ENCODE peak calls at places on chromosomes 2 and 18, in seven cellular contexts. F is activated naive CD4-positive, alpha-beta T cell; X is activated B cell treated with CpG ODN at 0.5 μM for 24 hours; H is T-helper 9 cell; Z is upper lobe of right lung; W is left ventricle myocardium superior; U is pons. M is an unnamed sample.

GRCh38 chr2:43950383-43951008 is 45.3 kb downstream of the LRPPRC start:
- DNase-seq in F (no peak), X (no peak), H (no peak), Z (no peak), W (no peak), U (peak; percentile 89), M (no peak)

GRCh38 chr2:219291910-219292490 is 12.8 kb downstream of the DNAJB2 start:
- DNase-seq in F (no peak), X (no peak), H (no peak), Z (peak; percentile 45), W (no peak), U (no peak), M (no peak)

GRCh38 chr2:46179037-46179621 is 118.1 kb upstream of the EPAS1 start:
- DNase-seq in F (no peak), X (no peak), H (peak; percentile 35), Z (no peak), W (peak; percentile 69), U (no peak), M (no peak)

GRCh38 chr2:128139624-128140023 is 48.6 kb downstream of the UGGT1 start:
- DNase-seq in F (no peak), X (no peak), H (no peak), Z (no peak), W (no peak), U (no peak), M (no peak)

GRCh38 chr2:25286723-25287483 is 54.8 kb downstream of the DNMT3A start:
- DNase-seq in F (no peak), X (no peak), H (no peak), Z (no peak), W (no peak), U (no peak), M (no peak)

GRCh38 chr18:64219511-64219910 is 70.6 kb upstream of the LINC00305 start:
- DNase-seq in F (no peak), X (no peak), H (no peak), Z (no peak), W (no peak), U (no peak), M (no peak)

GRCh38 chr2:76599732-76600368 is 889.1 kb upstream of the GCFC2 start:
- DNase-seq in F (no peak), X (no peak), H (no peak), Z (no peak), W (peak; percentile 36), U (peak; percentile 93), M (peak; percentile 7)

GRCh38 chr18:3425450-3425849 is 24.5 kb upstream of the TGIF1 start:
- DNase-seq in F (no peak), X (no peak), H (no peak), Z (no peak), W (no peak), U (no peak), M (no peak)

GRCh38 chr2:164371916-164372315 is 249.4 kb downstream of the GRB14 start:
- DNase-seq in F (no peak), X (no peak), H (no peak), Z (no peak), W (no peak), U (no peak), M (no peak)

GRCh38 chr2:191591025-191591424 is 86.9 kb upstream of the NABP1 start:
- DNase-seq in F (no peak), X (no peak), H (no peak), Z (no peak), W (no peak), U (no peak), M (no peak)

GRCh38 chr2:86790134-86790827 is 432 bp downstream of the CD8A start:
- DNase-seq in F (no peak), X (peak; percentile 21), H (no peak), Z (no peak), W (peak; percentile 39), U (no peak), M (no peak)

GRCh38 chr18:13435596-13436333 is 217.2 kb downstream of the LDLRAD4 start:
- DNase-seq in F (no peak), X (no peak), H (no peak), Z (no peak), W (no peak), U (no peak), M (no peak)

GRCh38 chr2:233037078-233037477 is 4.6 kb downstream of the NEU2 start:
- DNase-seq in F (no peak), X (no peak), H (no peak), Z (no peak), W (no peak), U (no peak), M (no peak)

GRCh38 chr18:78999939-79000338 is 20.3 kb downstream of the SALL3 start:
- DNase-seq in F (no peak), X (no peak), H (no peak), Z (no peak), W (no peak), U (no peak), M (no peak)

GRCh38 chr18:73774836-73775509 is 372.7 kb downstream of the FBXO15 start:
- DNase-seq in F (no peak), X (no peak), H (no peak), Z (no peak), W (peak; percentile 48), U (no peak), M (no peak)

GRCh38 chr2:191845248-191845715 is 1.6 kb downstream of the CAVIN2 start:
- DNase-seq in F (no peak), X (no peak), H (no peak), Z (peak; percentile 65), W (peak; percentile 76), U (peak; percentile 11), M (no peak)

GRCh38 chr2:102278720-102279390 is 32.5 kb upstream of the IL1RL1 start:
- DNase-seq in F (no peak), X (no peak), H (no peak), Z (no peak), W (no peak), U (no peak), M (no peak)

GRCh38 chr2:205694256-205694655 is 12.0 kb downstream of the NRP2 start:
- DNase-seq in F (no peak), X (no peak), H (no peak), Z (no peak), W (no peak), U (no peak), M (no peak)

GRCh38 chr2:223247136-223247535 is 195.1 kb downstream of the KCNE4 start:
- DNase-seq in F (no peak), X (no peak), H (no peak), Z (no peak), W (no peak), U (no peak), M (no peak)

GRCh38 chr2:127675335-127676261 is at the start of gene LIMS2:
- DNase-seq in F (no peak), X (no peak), H (no peak), Z (peak; percentile 80), W (peak; percentile 78), U (no peak), M (peak; percentile 84)

GRCh38 chr2:68921646-68922045 is 31.0 kb downstream of the GKN2 start:
- DNase-seq in F (no peak), X (no peak), H (no peak), Z (no peak), W (no peak), U (no peak), M (no peak)

GRCh38 chr18:76720683-76721082 is 101.7 kb upstream of the ZNF236 start:
- DNase-seq in F (no peak), X (no peak), H (no peak), Z (no peak), W (no peak), U (no peak), M (no peak)

GRCh38 chr2:47075361-47076125 is 79.6 kb downstream of the STPG4 start:
- DNase-seq in F (no peak), X (no peak), H (no peak), Z (no peak), W (no peak), U (no peak), M (no peak)

GRCh38 chr2:75788925-75789324 is 78.2 kb upstream of the GCFC2 start:
- DNase-seq in F (no peak), X (no peak), H (no peak), Z (no peak), W (no peak), U (no peak), M (no peak)

GRCh38 chr2:235849489-235849888 is 318.7 kb downstream of the GBX2 start:
- DNase-seq in F (no peak), X (no peak), H (no peak), Z (no peak), W (no peak), U (no peak), M (no peak)